ENCODE peak calls at places on chromosomes 12 and 14, in five cellular contexts. One of them, this sample, is unnamed.
A peak's percentile ranks its signal among the peaks of the same experiment; 100 is the strongest.

GRCh38 chr14:103511022-103511693 is 11.5 kb downstream of the CKB start:
- DNase-seq in NT2/D1: no peak
- DNase-seq in HepG2: no peak
- DNase-seq in H1: no peak
- DNase-seq in GM12878: no peak
- DNase-seq in this sample: no peak

GRCh38 chr12:96208801-96209534 is 14.8 kb downstream of the ELK3 start:
- DNase-seq in NT2/D1: no peak
- DNase-seq in HepG2: no peak
- DNase-seq in H1: no peak
- DNase-seq in GM12878: no peak
- DNase-seq in this sample: no peak

GRCh38 chr14:100566119-100566518 is 21.1 kb downstream of the BEGAIN start:
- DNase-seq in NT2/D1: no peak
- DNase-seq in HepG2: no peak
- DNase-seq in H1: no peak
- DNase-seq in GM12878: no peak
- DNase-seq in this sample: no peak

GRCh38 chr12:107375231-107375630 is 281.9 kb upstream of the CRY1 start:
- DNase-seq in NT2/D1: no peak
- DNase-seq in HepG2: no peak
- DNase-seq in H1: no peak
- DNase-seq in GM12878: no peak
- DNase-seq in this sample: no peak

GRCh38 chr14:100899841-100900771 is 3.4 kb downstream of the RTL1 start:
- DNase-seq in NT2/D1: no peak
- DNase-seq in HepG2: peak; percentile 91
- DNase-seq in H1: peak; percentile 60
- DNase-seq in GM12878: no peak
- DNase-seq in this sample: no peak

GRCh38 chr12:103303484-103303883 is 192.3 kb downstream of the C12orf42 start:
- DNase-seq in NT2/D1: no peak
- DNase-seq in HepG2: no peak
- DNase-seq in H1: no peak
- DNase-seq in GM12878: no peak
- DNase-seq in this sample: no peak

GRCh38 chr14:95431199-95432145 is 85.0 kb downstream of the SYNE3 start:
- DNase-seq in NT2/D1: peak; percentile 15
- DNase-seq in HepG2: no peak
- DNase-seq in H1: peak; percentile 63
- DNase-seq in GM12878: no peak
- DNase-seq in this sample: peak; percentile 49

GRCh38 chr12:95763809-95764253 is 26.7 kb downstream of the NTN4 start:
- DNase-seq in NT2/D1: no peak
- DNase-seq in HepG2: peak; percentile 48
- DNase-seq in H1: no peak
- DNase-seq in GM12878: no peak
- DNase-seq in this sample: no peak

GRCh38 chr12:51937941-51938340 is 13.6 kb upstream of the ACVR1B start:
- DNase-seq in NT2/D1: no peak
- DNase-seq in HepG2: no peak
- DNase-seq in H1: no peak
- DNase-seq in GM12878: no peak
- DNase-seq in this sample: no peak

GRCh38 chr14:65791551-65791981 is 379.0 kb downstream of the FUT8 start:
- DNase-seq in NT2/D1: no peak
- DNase-seq in HepG2: no peak
- DNase-seq in H1: no peak
- DNase-seq in GM12878: peak; percentile 5
- DNase-seq in this sample: no peak

GRCh38 chr14:90301122-90301521 is 30.6 kb downstream of the NRDE2 start:
- DNase-seq in NT2/D1: no peak
- DNase-seq in HepG2: no peak
- DNase-seq in H1: no peak
- DNase-seq in GM12878: no peak
- DNase-seq in this sample: no peak

GRCh38 chr14:90300649-90301048 is 31.1 kb downstream of the NRDE2 start:
- DNase-seq in NT2/D1: no peak
- DNase-seq in HepG2: no peak
- DNase-seq in H1: no peak
- DNase-seq in GM12878: no peak
- DNase-seq in this sample: no peak

GRCh38 chr14:90301580-90302181 is 30.1 kb downstream of the NRDE2 start:
- DNase-seq in NT2/D1: no peak
- DNase-seq in HepG2: peak; percentile 30
- DNase-seq in H1: no peak
- DNase-seq in GM12878: no peak
- DNase-seq in this sample: peak; percentile 20

GRCh38 chr14:90298230-90298629 is 33.5 kb downstream of the NRDE2 start:
- DNase-seq in NT2/D1: no peak
- DNase-seq in HepG2: no peak
- DNase-seq in H1: no peak
- DNase-seq in GM12878: no peak
- DNase-seq in this sample: no peak

GRCh38 chr14:90299408-90299807 is 32.3 kb downstream of the NRDE2 start:
- DNase-seq in NT2/D1: no peak
- DNase-seq in HepG2: no peak
- DNase-seq in H1: no peak
- DNase-seq in GM12878: no peak
- DNase-seq in this sample: no peak
- TF ChIP-seq SUZ12 in NT2/D1: no peak
- TF ChIP-seq SUZ12 in HepG2: no peak
- TF ChIP-seq SUZ12 in H1: no peak
- TF ChIP-seq SUZ12 in GM12878: no peak
- TF ChIP-seq SUZ12 in this sample: no peak

GRCh38 chr12:6745751-6746525 is 7.0 kb downstream of the MLF2 start:
- DNase-seq in NT2/D1: no peak
- DNase-seq in HepG2: no peak
- DNase-seq in H1: no peak
- DNase-seq in GM12878: no peak
- DNase-seq in this sample: no peak
- TF ChIP-seq SUZ12 in NT2/D1: no peak
- TF ChIP-seq SUZ12 in HepG2: no peak
- TF ChIP-seq SUZ12 in H1: no peak
- TF ChIP-seq SUZ12 in GM12878: no peak
- TF ChIP-seq SUZ12 in this sample: no peak

GRCh38 chr12:17108877-17109520 is 503.0 kb upstream of the LMO3 start:
- DNase-seq in NT2/D1: no peak
- DNase-seq in HepG2: no peak
- DNase-seq in H1: no peak
- DNase-seq in GM12878: no peak
- DNase-seq in this sample: peak; percentile 3
- TF ChIP-seq SUZ12 in NT2/D1: no peak
- TF ChIP-seq SUZ12 in HepG2: no peak
- TF ChIP-seq SUZ12 in H1: no peak
- TF ChIP-seq SUZ12 in GM12878: no peak
- TF ChIP-seq SUZ12 in this sample: no peak

DNA sequence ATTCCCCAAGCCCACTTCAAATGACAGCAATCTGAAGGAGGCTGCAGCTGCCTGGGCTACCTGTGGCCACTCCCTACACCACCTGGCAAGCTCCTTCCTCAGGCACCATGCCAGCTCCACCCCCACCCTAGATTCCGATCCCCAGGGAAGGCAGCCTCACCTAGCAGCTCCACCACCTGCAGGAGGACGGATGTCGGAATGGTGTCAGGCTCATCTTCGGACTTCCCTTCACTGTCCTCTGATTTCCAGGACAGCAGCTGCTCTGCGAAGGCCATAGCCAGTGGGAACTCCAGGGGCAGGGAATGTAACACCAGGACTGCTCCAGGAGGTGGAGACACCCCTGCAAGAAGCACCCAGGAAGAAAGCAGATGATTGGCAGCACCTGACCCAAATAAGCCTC is 65.3 kb downstream of the TRAFD1 start:
- DNase-seq in NT2/D1: no peak
- DNase-seq in HepG2: no peak
- DNase-seq in H1: no peak
- DNase-seq in GM12878: no peak
- DNase-seq in this sample: no peak
- TF ChIP-seq SUZ12 in NT2/D1: no peak
- TF ChIP-seq SUZ12 in HepG2: no peak
- TF ChIP-seq SUZ12 in H1: no peak
- TF ChIP-seq SUZ12 in GM12878: no peak
- TF ChIP-seq SUZ12 in this sample: no peak

This sample was measured in HEK293T.